ENCODE peak calls at places on chromosomes 13 and 19, in eight cellular contexts. X, R, Q, A, G, E, L and U are unnamed samples.

GRCh38 chr13:63737418-63737817 is 2321.8 kb upstream of the PCDH20 start:
- DNase-seq in Q (no peak), G (no peak), E (no peak), L (no peak), A (no peak), R (no peak), X (no peak), U (no peak)

GRCh38 chr13:77219401-77219800 is 107.5 kb downstream of the MYCBP2 start:
- DNase-seq in G (no peak), R (no peak), A (no peak), X (no peak), L (no peak), E (no peak), Q (no peak), U (no peak)

GRCh38 chr13:96020941-96021340 is 32.3 kb downstream of the UGGT2 start:
- DNase-seq in Q (no peak), E (no peak), G (no peak), L (no peak), A (no peak), X (no peak), R (no peak), U (no peak)

GRCh38 chr19:7679017-7679720 is 1.5 kb upstream of the TRAPPC5 start:
- DNase-seq in X (no peak), L (no peak), Q (no peak), G (no peak), E (no peak), A (no peak), R (peak), U (no peak)

GRCh38 chr19:17811103-17811502 is 10.2 kb downstream of the INSL3 start:
- DNase-seq in A (no peak), Q (no peak), R (no peak), L (no peak), E (no peak), X (no peak), G (no peak), U (no peak)

GRCh38 chr19:4521170-4521887 is 3.0 kb upstream of the PLIN4 start:
- DNase-seq in R (no peak), G (no peak), Q (peak), L (no peak), E (peak), X (peak), A (no peak), U (no peak)

GRCh38 chr19:10797541-10798256 is 38.3 kb downstream of the TMED1 start:
- DNase-seq in A (no peak), Q (peak), E (no peak), G (no peak), X (no peak), R (peak), L (no peak), U (peak)

GRCh38 chr19:20279516-20279915 is 112.5 kb downstream of the ZNF486 start:
- DNase-seq in R (no peak), X (no peak), G (no peak), E (no peak), A (no peak), L (no peak), Q (no peak), U (no peak)

GRCh38 chr19:3655402-3656072 is 28.9 kb upstream of the CACTIN start:
- DNase-seq in A (no peak), X (peak), R (no peak), G (peak), Q (peak), L (no peak), E (peak), U (peak)

GRCh38 chr19:3225677-3226093 is 1.2 kb downstream of the CELF5 start:
- DNase-seq in Q (no peak), X (no peak), A (no peak), L (no peak), G (no peak), E (no peak), R (no peak), U (no peak)

GRCh38 chr13:41004875-41005693 is 14.0 kb downstream of the ELF1 start:
- DNase-seq in R (peak), G (no peak), E (peak), X (no peak), Q (no peak), A (no peak), L (no peak), U (peak)

GRCh38 chr13:71285700-71286099 is 581.3 kb downstream of the DACH1 start:
- DNase-seq in L (no peak), Q (peak), R (peak), A (no peak), E (peak), X (no peak), G (no peak), U (peak)

GRCh38 chr19:56112313-56112709 is 8.8 kb downstream of the ZNF787 start:
- DNase-seq in Q (no peak), G (no peak), L (no peak), R (peak), A (no peak), X (no peak), E (no peak), U (no peak)

GRCh38 chr19:35451278-35452096 is 3.4 kb downstream of the FFAR2 start:
- DNase-seq in X (no peak), L (no peak), A (no peak), R (peak), E (no peak), G (no peak), Q (no peak), U (no peak)

GRCh38 chr13:62194371-62194770 is 778.7 kb upstream of the PCDH20 start:
- DNase-seq in A (no peak), G (no peak), L (no peak), R (no peak), Q (no peak), X (no peak), E (no peak), U (no peak)

GRCh38 chr13:87123987-87124784 is 547.0 kb upstream of the SLITRK5 start:
- DNase-seq in G (peak), L (no peak), X (peak), E (peak), Q (peak), R (no peak), A (peak), U (peak)

GRCh38 chr13:28805193-28805819 is 14.8 kb upstream of the MTUS2 start:
- DNase-seq in L (no peak), Q (peak), G (no peak), R (peak), X (peak), A (peak), E (peak), U (peak)

GRCh38 chr13:21475115-21475514 is 16.0 kb upstream of the ZDHHC20 start:
- DNase-seq in L (no peak), E (no peak), G (no peak), Q (no peak), A (no peak), R (no peak), X (no peak), U (no peak)

GRCh38 chr13:90640976-90641375 is 706.5 kb upstream of the MIR17HG start:
- DNase-seq in R (no peak), X (peak), A (no peak), G (peak), E (peak), Q (peak), L (no peak), U (peak)

DNA sequence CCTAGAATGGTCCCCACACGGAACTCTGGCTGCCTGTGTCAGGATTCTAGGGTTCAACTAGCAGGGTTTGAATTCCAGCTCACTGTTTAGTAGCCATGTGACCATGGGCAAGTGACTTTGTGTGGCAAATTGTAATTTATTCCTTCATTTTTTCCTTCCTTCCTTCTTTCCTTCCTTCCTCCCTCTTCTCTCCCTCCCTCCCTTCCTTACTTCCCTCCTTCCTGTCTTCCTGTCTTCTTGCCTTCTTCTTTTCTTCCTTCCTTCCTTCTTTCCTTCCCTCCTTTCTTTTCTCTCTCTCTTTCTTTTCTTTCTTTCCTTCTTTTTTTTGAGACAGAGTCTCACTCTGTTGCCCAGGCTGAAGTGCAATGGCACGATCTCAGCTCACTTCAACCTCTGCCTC is 8.5 kb upstream of the DENND1C start:
- DNase-seq in R (no peak), L (no peak), A (no peak), E (no peak), G (no peak), X (no peak), Q (no peak), U (no peak)
- H3K4me3 ChIP-seq in R (peak), L (no peak), A (no peak), E (no peak), G (no peak), X (no peak), Q (no peak), U (no peak)

DNA sequence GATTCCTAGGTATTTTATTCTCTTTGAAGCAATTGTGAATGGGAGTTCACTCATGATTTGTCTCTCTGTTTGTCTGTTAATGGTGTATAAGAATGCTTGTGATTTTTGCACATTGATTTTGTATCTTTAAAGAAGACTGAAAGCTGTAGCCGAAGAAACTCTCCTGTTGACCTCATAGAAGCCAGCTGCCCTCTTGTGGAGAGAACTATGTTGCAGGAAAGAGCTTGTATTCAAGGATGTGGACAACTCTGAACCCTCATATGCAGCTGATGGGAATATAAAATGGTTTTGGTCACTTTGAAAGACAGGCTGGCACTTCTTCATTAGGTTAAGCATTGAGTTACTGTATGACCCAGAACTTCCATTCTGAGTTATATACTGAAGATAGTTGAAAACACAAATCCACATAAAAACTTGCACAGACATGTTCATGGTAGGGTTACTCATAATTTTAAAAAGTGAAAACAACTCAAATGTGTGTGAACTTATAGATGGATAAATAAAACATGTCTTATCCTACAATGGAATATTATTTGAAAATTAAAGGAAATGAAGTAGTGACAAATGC is 65.8 kb upstream of the SLITRK6 start:
- DNase-seq in Q (peak), L (no peak), A (no peak), G (peak), E (peak), X (peak), R (peak), U (peak)
- TF ChIP-seq CTCF in Q (peak), L (no peak), A (no peak), G (peak), E (no peak), X (peak), R (peak), U (peak)

GRCh38 chr19:43781630-43782310 is 997 bp upstream of the KCNN4 start:
- DNase-seq in R (peak), X (no peak), E (no peak), A (no peak), G (no peak), Q (no peak), L (no peak), U (no peak)

GRCh38 chr19:43782311-43782660 is 1.5 kb upstream of the KCNN4 start:
- DNase-seq in Q (no peak), E (no peak), X (no peak), R (no peak), A (no peak), G (no peak), L (no peak), U (no peak)

GRCh38 chr19:43784251-43784980 is 3.6 kb upstream of the KCNN4 start:
- DNase-seq in X (peak), E (peak), L (peak), G (peak), Q (peak), R (peak), A (no peak), U (peak)

GRCh38 chr19:43783636-43784035 is 2.9 kb upstream of the KCNN4 start:
- DNase-seq in E (no peak), G (no peak), L (no peak), X (no peak), R (no peak), Q (no peak), A (no peak), U (no peak)

DNA sequence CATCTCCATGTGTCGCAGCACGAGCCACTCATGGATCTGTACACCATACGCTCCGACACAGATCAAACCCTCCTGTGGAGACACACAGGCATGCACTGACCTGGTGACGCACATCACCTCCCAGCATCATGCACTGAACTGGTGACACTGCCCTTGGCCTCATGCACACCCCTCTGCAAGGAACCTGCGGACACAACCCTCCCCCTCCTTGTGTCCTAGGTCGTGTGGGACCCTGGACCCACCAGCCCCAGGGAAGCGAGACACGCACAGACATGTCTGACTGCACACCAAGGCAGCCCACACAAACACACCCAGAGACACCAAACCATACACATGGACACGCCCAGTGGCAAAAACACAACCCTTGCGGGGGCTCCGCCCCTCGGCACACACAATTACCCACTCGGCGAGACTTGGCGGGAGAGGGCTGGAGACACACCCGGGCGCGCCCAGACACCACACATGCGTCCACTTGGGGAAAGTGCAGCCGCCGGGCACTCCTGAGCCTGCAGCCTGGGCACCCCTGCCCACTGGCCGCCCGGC is 2.0 kb upstream of the KCNN4 start:
- DNase-seq in A (no peak), X (no peak), Q (no peak), L (no peak), R (peak), E (no peak), G (no peak), U (no peak)
- H3K4me3 ChIP-seq in A (no peak), X (no peak), Q (no peak), L (no peak), R (peak), E (no peak), G (no peak), U (no peak)

DNA sequence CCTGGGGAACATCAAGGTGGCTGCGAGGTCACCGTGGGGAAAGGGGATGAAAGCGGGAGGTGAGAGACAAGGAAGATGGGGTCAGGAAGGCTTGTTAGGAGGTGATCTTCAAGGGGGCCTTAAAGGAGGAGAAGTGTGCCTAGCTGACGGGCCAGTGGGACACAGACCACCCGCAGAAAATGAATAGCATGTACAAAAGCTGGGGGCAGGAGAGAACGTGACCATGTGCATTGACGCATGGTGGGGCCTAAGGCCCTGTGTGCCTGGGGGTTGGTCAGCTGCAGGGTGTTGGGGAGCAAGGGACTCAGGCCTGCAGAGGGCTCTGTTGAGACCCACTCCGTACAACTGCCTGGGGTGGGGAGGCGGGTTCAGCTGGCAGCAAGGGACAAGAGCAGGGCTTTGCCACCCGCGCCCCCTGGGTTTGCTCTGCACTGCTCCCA is 5.9 kb downstream of the RAB8A start:
- DNase-seq in L (no peak), Q (no peak), X (no peak), R (peak), G (no peak), A (no peak), E (no peak), U (no peak)
- TF ChIP-seq CTCF in L (no peak), Q (no peak), X (no peak), R (peak), G (peak), A (no peak), E (no peak), U (no peak)

DNA sequence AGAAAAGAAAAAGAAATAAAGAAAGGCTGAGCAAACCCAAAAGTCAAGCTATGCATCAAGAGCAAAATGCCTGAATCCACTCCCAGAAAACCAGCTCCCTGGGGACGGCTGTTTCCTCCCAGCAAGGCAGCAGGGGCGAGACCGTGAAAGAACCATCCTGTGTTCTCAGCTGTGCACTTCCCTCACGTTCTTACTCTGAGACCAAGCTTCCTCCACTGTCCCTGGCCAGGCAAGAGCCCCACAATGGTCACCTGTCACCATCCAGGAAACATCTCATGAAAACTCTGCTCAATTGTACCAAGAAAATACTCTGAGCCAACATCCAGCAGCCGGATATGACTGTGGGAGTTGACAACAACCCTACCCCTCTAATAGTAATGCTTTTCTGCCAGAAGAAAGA is 22.9 kb downstream of the RAB20 start:
- DNase-seq in Q (peak), E (peak), G (no peak), L (no peak), A (peak), R (no peak), X (peak), U (peak)
- H3K4me3 ChIP-seq in Q (no peak), E (no peak), G (no peak), L (no peak), A (no peak), R (no peak), X (no peak), U (no peak)

GRCh38 chr19:6313398-6313969 is 19.9 kb downstream of the ACER1 start:
- DNase-seq in E (no peak), A (no peak), Q (no peak), G (no peak), L (no peak), R (no peak), X (no peak), U (no peak)

GRCh38 chr19:6312018-6312417 is 21.4 kb downstream of the ACER1 start:
- DNase-seq in R (no peak), E (no peak), A (no peak), L (no peak), G (no peak), Q (no peak), X (no peak), U (no peak)
- TF ChIP-seq CTCF in R (no peak), E (peak), A (no peak), L (no peak), G (no peak), Q (no peak), X (no peak), U (no peak)

GRCh38 chr19:51689751-51690358 is 3.3 kb upstream of the SPACA6 start:
- DNase-seq in L (peak), G (peak), A (peak), Q (peak), R (no peak), X (no peak), E (peak), U (peak)

GRCh38 chr19:51691122-51692064 is 1.7 kb upstream of the SPACA6 start:
- DNase-seq in X (peak), A (no peak), E (peak), L (no peak), G (peak), R (no peak), Q (peak), U (peak)

GRCh38 chr19:51687791-51688664 is 5.1 kb upstream of the SPACA6 start:
- DNase-seq in A (peak), Q (peak), X (peak), R (no peak), G (peak), E (peak), L (peak), U (peak)

GRCh38 chr19:51690359-51691121 is 2.6 kb upstream of the SPACA6 start:
- DNase-seq in A (peak), Q (peak), E (peak), X (peak), G (peak), R (no peak), L (peak), U (peak)

GRCh38 chr19:51688665-51689571 is 4.2 kb upstream of the SPACA6 start:
- DNase-seq in E (peak), A (peak), L (peak), Q (peak), X (peak), G (peak), R (no peak), U (peak)
- H3K4me3 ChIP-seq in E (peak), A (peak), L (peak), Q (peak), X (peak), G (peak), R (no peak), U (peak)

DNA sequence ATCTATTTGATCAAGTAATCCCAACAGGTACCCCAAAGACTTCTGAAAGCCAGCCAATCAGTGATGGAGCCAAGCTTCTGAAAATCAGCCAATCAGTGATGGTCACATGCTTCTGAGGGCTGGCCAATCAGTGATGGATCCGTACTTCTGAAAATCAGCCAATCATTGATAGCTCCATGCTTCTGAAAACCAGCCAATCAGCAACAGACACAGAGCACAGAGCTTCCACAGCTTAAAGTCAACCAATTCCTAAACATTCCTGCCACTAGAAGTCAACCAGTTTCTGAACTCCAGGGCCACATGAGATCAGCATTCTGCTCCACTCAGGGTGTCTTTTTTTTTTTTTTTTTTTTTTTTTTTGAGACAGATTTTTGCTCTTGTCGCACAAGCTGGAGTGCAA is 8.2 kb upstream of the HSD17B14 start:
- DNase-seq in E (peak), A (no peak), X (peak), R (no peak), G (peak), L (no peak), Q (peak), U (peak)
- TF ChIP-seq CTCF in E (no peak), A (no peak), X (peak), R (no peak), G (no peak), L (peak), Q (peak), U (peak)

GRCh38 chr19:18941628-18942354 is 774 bp upstream of the HOMER3 start:
- DNase-seq in R (no peak), X (no peak), E (no peak), Q (no peak), G (no peak), A (no peak), L (peak), U (no peak)

GRCh38 chr19:18940791-18941627 is at the start of gene HOMER3:
- DNase-seq in E (peak), L (peak), X (peak), A (peak), G (peak), Q (peak), R (peak), U (peak)

GRCh38 chr19:18939922-18940775 is 868 bp downstream of the HOMER3 start:
- DNase-seq in Q (peak), L (peak), X (peak), A (peak), G (peak), R (no peak), E (peak), U (peak)

GRCh38 chr19:18942692-18943091 is 1.7 kb upstream of the HOMER3 start:
- DNase-seq in Q (no peak), R (no peak), L (no peak), X (no peak), E (no peak), A (no peak), G (no peak), U (no peak)

DNA sequence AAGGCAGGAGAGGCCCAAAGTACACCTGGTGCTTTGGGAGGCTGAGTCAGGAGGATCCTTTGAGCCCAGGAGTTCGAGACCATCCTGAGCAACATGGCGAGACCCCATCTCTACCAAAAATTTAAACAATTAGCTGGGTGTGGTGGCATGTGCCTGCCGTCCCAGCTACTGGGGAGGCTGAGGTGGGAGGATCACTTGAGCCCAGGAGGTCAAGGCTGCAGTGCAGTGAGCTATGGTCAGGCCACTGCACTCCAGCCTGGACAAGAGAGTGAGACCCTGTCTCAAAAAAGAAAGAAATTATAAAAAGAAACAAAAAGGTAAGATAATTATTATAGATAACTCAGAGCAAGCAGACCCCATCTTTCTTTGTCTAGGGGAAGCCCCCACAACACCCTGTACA is 1.9 kb downstream of the HOMER3 start:
- DNase-seq in E (no peak), L (no peak), R (no peak), G (no peak), X (no peak), A (no peak), Q (no peak), U (no peak)
- H3K4me3 ChIP-seq in E (no peak), L (no peak), R (no peak), G (peak), X (no peak), A (no peak), Q (peak), U (peak)